ENCODE peak calls at places on chromosomes 7 and 10, in eight cellular contexts. X, Z, O, E, C, H, V and I are unnamed samples.
A peak's percentile ranks its signal among the peaks of the same experiment; 100 is the strongest.

GRCh38 chr7:27364344-27364758 is 121.7 kb downstream of the EVX1 start:
- DNase-seq in X (no peak), Z (peak; percentile 36), O (no peak), E (peak; percentile 27), C (no peak), H (no peak), V (no peak), I (no peak)

GRCh38 chr7:102255916-102256315 is 30.8 kb upstream of the SH2B2 start:
- DNase-seq in X (no peak), Z (no peak), O (no peak), E (no peak), C (no peak), H (no peak), V (no peak), I (no peak)

GRCh38 chr10:95818663-95819062 is 62.7 kb downstream of the ENTPD1 start:
- DNase-seq in X (no peak), Z (no peak), O (no peak), E (no peak), C (no peak), H (no peak), V (no peak), I (no peak)

GRCh38 chr7:143901360-143901709 is 641 bp downstream of the TCAF1 start:
- DNase-seq in X (no peak), Z (no peak), O (peak; percentile 44), E (peak; percentile 64), C (no peak), H (peak; percentile 72), V (no peak), I (peak; percentile 53)

GRCh38 chr10:121927361-121927840 is 430 bp downstream of the ATE1 start:
- DNase-seq in X (peak; percentile 81), Z (peak; percentile 32), O (no peak), E (peak; percentile 61), C (no peak), H (peak; percentile 78), V (peak; percentile 13), I (peak; percentile 58)

GRCh38 chr10:6114758-6115410 is 26.1 kb downstream of the RBM17 start:
- DNase-seq in X (peak; percentile 66), Z (no peak), O (no peak), E (peak; percentile 19), C (no peak), H (no peak), V (no peak), I (no peak)

GRCh38 chr10:124736491-124737136 is 7.6 kb downstream of the FAM53B start:
- DNase-seq in X (peak; percentile 50), Z (no peak), O (no peak), E (peak; percentile 79), C (no peak), H (peak; percentile 89), V (no peak), I (no peak)

GRCh38 chr7:113144839-113145238 is 26.5 kb upstream of the SMIM30 start:
- DNase-seq in X (no peak), Z (no peak), O (no peak), E (no peak), C (no peak), H (no peak), V (no peak), I (no peak)

GRCh38 chr10:35716776-35717175 is 74.7 kb upstream of the FZD8 start:
- DNase-seq in X (no peak), Z (no peak), O (no peak), E (no peak), C (no peak), H (no peak), V (no peak), I (no peak)

GRCh38 chr7:156656598-156656997 is 16.0 kb downstream of the RNF32 start:
- DNase-seq in X (no peak), Z (no peak), O (no peak), E (no peak), C (no peak), H (no peak), V (no peak), I (no peak)

GRCh38 chr10:30052062-30052461 is 7.3 kb downstream of the JCAD start:
- DNase-seq in X (no peak), Z (no peak), O (no peak), E (no peak), C (no peak), H (no peak), V (no peak), I (no peak)

GRCh38 chr10:52903397-52903938 is 130.9 kb upstream of the MBL2 start:
- DNase-seq in X (no peak), Z (no peak), O (no peak), E (no peak), C (no peak), H (no peak), V (no peak), I (no peak)

GRCh38 chr10:81680374-81680773 is 194.6 kb upstream of the NRG3 start:
- DNase-seq in X (no peak), Z (no peak), O (no peak), E (no peak), C (no peak), H (no peak), V (no peak), I (no peak)

GRCh38 chr7:107833619-107834230 is 30.7 kb upstream of the SLC26A3 start:
- DNase-seq in X (no peak), Z (no peak), O (no peak), E (no peak), C (no peak), H (no peak), V (no peak), I (no peak)

GRCh38 chr7:26618898-26619297 is 245.5 kb downstream of the SKAP2 start:
- DNase-seq in X (no peak), Z (no peak), O (no peak), E (no peak), C (no peak), H (no peak), V (no peak), I (no peak)

GRCh38 chr10:132697568-132698200 is 88.3 kb downstream of the NKX6-2 start:
- DNase-seq in X (no peak), Z (no peak), O (no peak), E (no peak), C (no peak), H (peak; percentile 35), V (no peak), I (no peak)

GRCh38 chr7:105512926-105513526 is 9.0 kb downstream of the PUS7 start:
- DNase-seq in X (no peak), Z (no peak), O (no peak), E (no peak), C (no peak), H (no peak), V (no peak), I (no peak)

GRCh38 chr7:100736671-100737070 is 3.3 kb downstream of the ZAN start:
- DNase-seq in X (no peak), Z (no peak), O (no peak), E (no peak), C (no peak), H (no peak), V (no peak), I (no peak)

GRCh38 chr7:158821173-158822021 is 7.9 kb downstream of the ESYT2 start:
- DNase-seq in X (no peak), Z (no peak), O (no peak), E (no peak), C (no peak), H (no peak), V (no peak), I (no peak)

GRCh38 chr10:11993834-11994468 is 48.7 kb downstream of the UPF2 start:
- DNase-seq in X (no peak), Z (no peak), O (no peak), E (no peak), C (no peak), H (no peak), V (no peak), I (no peak)

GRCh38 chr7:32153006-32153405 is 82.8 kb upstream of the PDE1C start:
- DNase-seq in X (no peak), Z (no peak), O (no peak), E (no peak), C (no peak), H (no peak), V (no peak), I (no peak)

GRCh38 chr7:44280993-44281721 is 44.2 kb downstream of the CAMK2B start:
- DNase-seq in X (no peak), Z (no peak), O (peak; percentile 2), E (no peak), C (no peak), H (peak; percentile 59), V (no peak), I (peak; percentile 5)